ENCODE peak calls at places on chromosomes 11 and 22, in five cellular contexts. U is NAMALWA, T is smooth muscle cell of the brain vasculature, D is RCC 7860, V is body of pancreas. G is an unnamed sample.

GRCh38 chr11:45042560-45042959 is 91.9 kb upstream of the TP53I11 start:
- DNase-seq in D (no peak), V (no peak), T (no peak), U (no peak), G (no peak)

GRCh38 chr11:57775474-57775873 is 13.9 kb downstream of the CTNND1 start:
- DNase-seq in V (no peak), D (no peak), T (no peak), U (no peak), G (no peak)

GRCh38 chr11:3849297-3849874 is 6.1 kb upstream of the STIM1 start:
- DNase-seq in D (peak; percentile 9), V (peak; percentile 48), U (peak; percentile 84), T (no peak), G (peak; percentile 39)

GRCh38 chr11:108498046-108498815 is at the start of gene POGLUT3:
- DNase-seq in V (peak; percentile 53), T (peak; percentile 21), U (no peak), D (no peak), G (peak; percentile 47)

GRCh38 chr11:68541983-68542382 is 81.4 kb downstream of the PPP6R3 start:
- DNase-seq in U (no peak), V (no peak), D (no peak), T (no peak), G (no peak)

GRCh38 chr22:36977401-36977861 is 41.8 kb downstream of the TST start:
- DNase-seq in T (no peak), V (peak; percentile 63), U (peak; percentile 93), D (no peak), G (no peak)

GRCh38 chr11:68798221-68798813 is 43.4 kb downstream of the CPT1A start:
- DNase-seq in U (peak; percentile 55), D (no peak), T (no peak), V (peak; percentile 22), G (no peak)

GRCh38 chr11:13053255-13053917 is 44.3 kb downstream of the RASSF10 start:
- DNase-seq in U (no peak), T (no peak), D (peak; percentile 11), V (no peak), G (no peak)

GRCh38 chr11:111797145-111797581 is 31.0 kb upstream of the PPP2R1B start:
- DNase-seq in U (peak; percentile 96), D (peak; percentile 48), V (peak; percentile 33), T (no peak), G (peak; percentile 66)

G was measured in foreskin melanocyte.